ENCODE peak calls at places on chromosome 1, in six cellular contexts. T is lower lobe of right lung; Q is activated naive CD4-positive, alpha-beta T cell treated with anti-CD3 and anti-CD28 coated beads, Interleukin-2, amount 50 U/mL, for 16 hours; I is left ventricle myocardium inferior; X is left ventricle myocardium superior; F is choroid plexus epithelial cell. V is an unnamed sample.

GRCh38 chr1:29569971-29570634 is 333.8 kb downstream of the PTPRU start:
- DNase-seq in T (no peak), Q (no peak), I (no peak), X (no peak), F (peak), V (no peak)

GRCh38 chr1:210323957-210324356 is 4.7 kb upstream of the HHAT start:
- DNase-seq in T (no peak), Q (no peak), I (no peak), X (no peak), F (no peak), V (no peak)

GRCh38 chr1:155178441-155179106 is 4.9 kb downstream of the TRIM46 start:
- DNase-seq in T (peak), Q (no peak), I (no peak), X (peak), F (no peak), V (no peak)

GRCh38 chr1:77473690-77474089 is 191.9 kb downstream of the AK5 start:
- DNase-seq in T (no peak), Q (no peak), I (no peak), X (no peak), F (peak), V (peak)

GRCh38 chr1:17680335-17680734 is 74.8 kb upstream of the ACTL8 start:
- DNase-seq in T (no peak), Q (no peak), I (no peak), X (no peak), F (no peak), V (no peak)

GRCh38 chr1:214285622-214286440 is 4.9 kb downstream of the SMYD2 start:
- DNase-seq in T (no peak), Q (no peak), I (no peak), X (no peak), F (no peak), V (no peak)

GRCh38 chr1:228727682-228728171 is 7.6 kb upstream of the RHOU start:
- DNase-seq in T (no peak), Q (no peak), I (no peak), X (no peak), F (no peak), V (no peak)

GRCh38 chr1:18886003-18886335 is 16.4 kb downstream of the ALDH4A1 start:
- DNase-seq in T (no peak), Q (no peak), I (no peak), X (no peak), F (no peak), V (no peak)

GRCh38 chr1:109659145-109659544 is 3.2 kb downstream of the GSTM4 start:
- DNase-seq in T (no peak), Q (no peak), I (no peak), X (no peak), F (no peak), V (no peak)

GRCh38 chr1:175146535-175147213 is 45.9 kb downstream of the KIAA0040 start:
- DNase-seq in T (peak), Q (peak), I (peak), X (peak), F (peak), V (peak)

GRCh38 chr1:108841703-108842102 is 15.2 kb downstream of the AKNAD1 start:
- DNase-seq in T (no peak), Q (no peak), I (no peak), X (no peak), F (no peak), V (no peak)

GRCh38 chr1:7885513-7886298 is 32.8 kb upstream of the UTS2 start:
- DNase-seq in T (peak), Q (peak), I (no peak), X (no peak), F (no peak), V (no peak)

GRCh38 chr1:55378582-55378981 is 163.4 kb upstream of the USP24 start:
- DNase-seq in T (no peak), Q (no peak), I (no peak), X (no peak), F (peak), V (peak)

GRCh38 chr1:24317081-24317480 is 2.1 kb upstream of the GRHL3 start:
- DNase-seq in T (no peak), Q (no peak), I (no peak), X (no peak), F (no peak), V (no peak)

GRCh38 chr1:25675729-25676476 is 59.3 kb downstream of the MAN1C1 start:
- DNase-seq in T (no peak), Q (peak), I (no peak), X (no peak), F (no peak), V (no peak)

GRCh38 chr1:30794260-30794659 is 36.7 kb upstream of the LAPTM5 start:
- DNase-seq in T (no peak), Q (no peak), I (no peak), X (no peak), F (no peak), V (no peak)

GRCh38 chr1:200558866-200559459 is 61.6 kb downstream of the KIF14 start:
- DNase-seq in T (no peak), Q (no peak), I (no peak), X (no peak), F (peak), V (peak)

GRCh38 chr1:55329091-55329490 is 113.9 kb upstream of the USP24 start:
- DNase-seq in T (no peak), Q (no peak), I (peak), X (peak), F (no peak), V (no peak)

GRCh38 chr1:17199267-17200044 is 5.5 kb upstream of the PADI1 start:
- DNase-seq in T (no peak), Q (no peak), I (no peak), X (no peak), F (no peak), V (no peak)

GRCh38 chr1:101592861-101593260 is 356.0 kb downstream of the S1PR1 start:
- DNase-seq in T (no peak), Q (no peak), I (no peak), X (no peak), F (peak), V (peak)

GRCh38 chr1:113123737-113124136 is 50.7 kb downstream of the LRIG2 start:
- DNase-seq in T (no peak), Q (no peak), I (no peak), X (no peak), F (peak), V (no peak)

GRCh38 chr1:232982238-232982944 is 32.0 kb downstream of the NTPCR start:
- DNase-seq in T (no peak), Q (no peak), I (no peak), X (no peak), F (peak), V (no peak)

GRCh38 chr1:170669036-170669435 is 5.1 kb downstream of the PRRX1 start:
- DNase-seq in T (no peak), Q (no peak), I (no peak), X (no peak), F (no peak), V (no peak)

GRCh38 chr1:56645663-56646330 is 683 bp downstream of the PRKAA2 start:
- DNase-seq in T (no peak), Q (no peak), I (no peak), X (peak), F (no peak), V (peak)

GRCh38 chr1:55869050-55869449 is 653.9 kb upstream of the USP24 start:
- DNase-seq in T (peak), Q (no peak), I (peak), X (peak), F (no peak), V (no peak)

GRCh38 chr1:8004803-8005573 is 21.1 kb downstream of the ERRFI1 start:
- DNase-seq in T (peak), Q (no peak), I (peak), X (peak), F (peak), V (peak)

GRCh38 chr1:172823534-172823933 is 164.6 kb downstream of the FASLG start:
- DNase-seq in T (no peak), Q (no peak), I (no peak), X (no peak), F (no peak), V (no peak)

GRCh38 chr1:235917267-235917811 is 50.6 kb upstream of the LYST start:
- DNase-seq in T (peak), Q (peak), I (peak), X (peak), F (peak), V (peak)